ENCODE peak calls at places on chromosome 11, in eight cellular contexts. Z is mammary epithelial cell, I is fibroblast of lung, N is OCI-LY7, S is lower leg skin, H is lower lobe of right lung, D is choroid plexus epithelial cell, R is body of pancreas. Q is an unnamed sample.

GRCh38 chr11:35525501-35526175 is at the start of gene PAMR1:
- DNase-seq in Z (peak), I (peak), N (no peak), S (peak), H (peak), D (peak), R (peak), Q (peak)

GRCh38 chr11:76049506-76049905 is 156.8 kb downstream of the WNT11 start:
- DNase-seq in Z (no peak), I (no peak), N (no peak), S (no peak), H (no peak), D (no peak), R (no peak), Q (no peak)

GRCh38 chr11:103091024-103091423 is 936 bp downstream of the DCUN1D5 start:
- DNase-seq in Z (peak), I (peak), N (peak), S (no peak), H (no peak), D (peak), R (no peak), Q (no peak)

GRCh38 chr11:113396693-113397092 is 9.1 kb downstream of the ANKK1 start:
- DNase-seq in Z (no peak), I (no peak), N (no peak), S (no peak), H (no peak), D (no peak), R (no peak), Q (no peak)

GRCh38 chr11:126146454-126147192 is 64.8 kb downstream of the RPUSD4 start:
- DNase-seq in Z (no peak), I (no peak), N (no peak), S (no peak), H (no peak), D (no peak), R (no peak), Q (no peak)

GRCh38 chr11:117925198-117925925 is 3.8 kb downstream of the TMPRSS13 start:
- DNase-seq in Z (no peak), I (no peak), N (no peak), S (no peak), H (peak), D (no peak), R (no peak), Q (no peak)

GRCh38 chr11:58562375-58562800 is 13.3 kb downstream of the LPXN start:
- DNase-seq in Z (no peak), I (no peak), N (no peak), S (no peak), H (no peak), D (peak), R (no peak), Q (no peak)

GRCh38 chr11:80118071-80118470 is 677.2 kb upstream of the TENM4 start:
- DNase-seq in Z (no peak), I (no peak), N (no peak), S (peak), H (no peak), D (no peak), R (no peak), Q (no peak)

GRCh38 chr11:15471028-15471708 is 356.4 kb downstream of the INSC start:
- DNase-seq in Z (no peak), I (no peak), N (no peak), S (no peak), H (no peak), D (no peak), R (no peak), Q (no peak)

GRCh38 chr11:6319879-6320410 is 356 bp downstream of the CAVIN3 start:
- DNase-seq in Z (peak), I (peak), N (no peak), S (peak), H (peak), D (peak), R (peak), Q (peak)

GRCh38 chr11:34219862-34220490 is 114.5 kb downstream of the NAT10 start:
- DNase-seq in Z (no peak), I (no peak), N (no peak), S (no peak), H (no peak), D (no peak), R (no peak), Q (no peak)

GRCh38 chr11:86511086-86511551 is 136.4 kb downstream of the CCDC81 start:
- DNase-seq in Z (peak), I (peak), N (no peak), S (no peak), H (no peak), D (peak), R (no peak), Q (peak)

GRCh38 chr11:76371170-76371569 is 9.8 kb downstream of the THAP12 start:
- DNase-seq in Z (peak), I (peak), N (no peak), S (no peak), H (no peak), D (peak), R (no peak), Q (peak)

GRCh38 chr11:66067640-66068039 is 2.4 kb upstream of the PACS1 start:
- DNase-seq in Z (no peak), I (no peak), N (no peak), S (no peak), H (no peak), D (no peak), R (no peak), Q (no peak)

GRCh38 chr11:845872-846271 is 3.2 kb downstream of the TSPAN4 start:
- DNase-seq in Z (no peak), I (no peak), N (no peak), S (no peak), H (no peak), D (peak), R (no peak), Q (no peak)
- H3K4me3 ChIP-seq in Z (no peak), I (peak), N (no peak), S (no peak), H (peak), D (no peak), R (no peak), Q (no peak)

GRCh38 chr11:121466063-121466794 is 13.5 kb upstream of the SORL1-AS1 start:
- DNase-seq in Z (peak), I (peak), N (peak), S (peak), H (peak), D (peak), R (peak), Q (peak)
- H3K4me3 ChIP-seq in Z (no peak), I (no peak), N (peak), S (no peak), H (no peak), D (no peak), R (no peak), Q (no peak)

GRCh38 chr11:13335319-13335718 is 57.7 kb downstream of the BMAL1 start:
- DNase-seq in Z (peak), I (peak), N (peak), S (peak), H (peak), D (peak), R (peak), Q (peak)

GRCh38 chr11:13339196-13340153 is 61.9 kb downstream of the BMAL1 start:
- DNase-seq in Z (peak), I (peak), N (no peak), S (no peak), H (no peak), D (peak), R (no peak), Q (peak)

GRCh38 chr11:13338437-13339069 is 61.0 kb downstream of the BMAL1 start:
- DNase-seq in Z (peak), I (no peak), N (no peak), S (no peak), H (no peak), D (no peak), R (no peak), Q (peak)

GRCh38 chr11:13336246-13336873 is 58.8 kb downstream of the BMAL1 start:
- DNase-seq in Z (peak), I (peak), N (no peak), S (no peak), H (no peak), D (no peak), R (no peak), Q (no peak)

GRCh38 chr11:13337986-13338436 is 60.4 kb downstream of the BMAL1 start:
- DNase-seq in Z (no peak), I (peak), N (no peak), S (no peak), H (no peak), D (peak), R (no peak), Q (peak)
- H3K4me3 ChIP-seq in Z (peak), I (peak), N (no peak), S (no peak), H (peak), D (peak), R (no peak), Q (peak)

GRCh38 chr11:116066777-116067176 is 562.6 kb upstream of the CADM1 start:
- DNase-seq in Z (no peak), I (no peak), N (no peak), S (no peak), H (no peak), D (no peak), R (no peak), Q (no peak)
- H3K4me3 ChIP-seq in Z (no peak), I (no peak), N (no peak), S (no peak), H (no peak), D (no peak), R (no peak), Q (no peak)

GRCh38 chr11:130439160-130439519 is 9.3 kb upstream of the ADAMTS15 start:
- DNase-seq in Z (no peak), I (no peak), N (no peak), S (no peak), H (no peak), D (no peak), R (no peak), Q (no peak)
- H3K4me3 ChIP-seq in Z (no peak), I (no peak), N (no peak), S (no peak), H (no peak), D (no peak), R (no peak), Q (no peak)

GRCh38 chr11:122707111-122707510 is 51.6 kb downstream of the UBASH3B start:
- DNase-seq in Z (no peak), I (no peak), N (no peak), S (no peak), H (no peak), D (no peak), R (no peak), Q (no peak)
- H3K4me3 ChIP-seq in Z (no peak), I (no peak), N (no peak), S (no peak), H (no peak), D (no peak), R (no peak), Q (no peak)

DNA sequence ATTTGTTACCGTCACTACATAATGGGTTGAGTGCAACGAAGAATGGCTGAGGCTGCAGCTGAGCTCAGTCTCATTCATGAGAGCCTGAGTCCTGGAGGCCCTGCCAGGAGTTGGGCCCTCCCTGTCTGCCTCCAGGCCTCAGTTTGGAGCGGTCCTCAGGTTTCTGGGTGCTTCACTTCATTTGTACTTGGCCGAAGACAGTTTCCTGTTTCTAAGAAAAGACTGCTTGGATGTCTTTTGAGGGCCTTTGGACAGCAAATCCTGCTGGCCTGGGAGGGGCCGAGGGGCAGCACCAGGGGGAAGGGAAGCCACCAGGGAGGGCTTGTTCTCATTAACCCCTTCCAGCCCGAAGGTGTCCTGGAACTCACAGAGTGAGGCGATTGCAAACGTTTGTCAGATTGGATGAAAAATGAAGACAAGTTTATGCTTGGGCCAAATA is 163.1 kb downstream of the ETS1 start:
- DNase-seq in Z (no peak), I (peak), N (no peak), S (no peak), H (no peak), D (peak), R (no peak), Q (no peak)
- H3K4me3 ChIP-seq in Z (no peak), I (no peak), N (no peak), S (no peak), H (no peak), D (no peak), R (no peak), Q (no peak)

DNA sequence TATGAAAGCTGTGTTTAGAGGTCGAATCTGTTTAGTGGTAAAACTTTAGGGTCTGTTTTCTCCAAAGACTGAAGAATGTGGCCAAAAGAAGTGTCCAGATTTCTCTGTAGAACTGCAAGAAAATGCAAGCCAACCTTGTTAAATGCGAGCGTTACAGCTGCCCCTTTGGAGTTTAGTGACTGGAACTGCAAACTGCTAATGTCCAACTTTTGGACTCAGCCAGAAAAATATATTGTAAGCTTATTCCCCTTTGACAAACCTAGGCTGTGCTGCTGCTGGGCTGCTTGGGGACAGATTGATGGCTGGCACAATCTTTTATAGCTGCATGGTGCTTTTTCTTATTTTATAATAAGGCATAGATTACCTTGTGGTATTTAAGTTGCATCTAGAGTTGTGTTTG is 3.9 kb downstream of the TEAD1 start:
- DNase-seq in Z (no peak), I (no peak), N (no peak), S (no peak), H (no peak), D (no peak), R (no peak), Q (no peak)
- H3K4me3 ChIP-seq in Z (peak), I (peak), N (no peak), S (no peak), H (no peak), D (peak), R (no peak), Q (peak)

GRCh38 chr11:45846174-45846675 is 1.1 kb upstream of the CRY2 start:
- DNase-seq in Z (no peak), I (no peak), N (no peak), S (no peak), H (no peak), D (no peak), R (no peak), Q (no peak)

GRCh38 chr11:45839204-45839603 is 8.1 kb upstream of the CRY2 start:
- DNase-seq in Z (no peak), I (no peak), N (no peak), S (no peak), H (no peak), D (no peak), R (no peak), Q (no peak)

GRCh38 chr11:45844822-45845573 is 2.3 kb upstream of the CRY2 start:
- DNase-seq in Z (no peak), I (no peak), N (no peak), S (no peak), H (no peak), D (no peak), R (no peak), Q (no peak)

GRCh38 chr11:45846974-45847907 is at the start of gene CRY2:
- DNase-seq in Z (peak), I (peak), N (peak), S (peak), H (peak), D (peak), R (peak), Q (peak)

GRCh38 chr11:45843158-45843924 is 3.9 kb upstream of the CRY2 start:
- DNase-seq in Z (peak), I (peak), N (peak), S (peak), H (peak), D (peak), R (peak), Q (peak)
- H3K4me3 ChIP-seq in Z (no peak), I (no peak), N (peak), S (no peak), H (no peak), D (no peak), R (no peak), Q (no peak)

Q was measured in fibroblast of mammary gland.